ENCODE peak calls at places on chromosomes 4 and X, in six cellular contexts. K is kidney epithelial cell, T is tibial artery, U is NCI-H1105, M is H7, W is mucosa of descending colon. O is an unnamed sample.

GRCh38 chr4:38179690-38180299 is 219.6 kb downstream of the PTTG2 start:
- DNase-seq in T (peak; percentile 73), M (peak; percentile 81), K (peak; percentile 79), W (peak; percentile 69), U (peak; percentile 31), O (peak; percentile 79)

GRCh38 chr4:54986095-54986846 is 139.1 kb downstream of the KDR start:
- DNase-seq in T (no peak), K (no peak), U (no peak), M (peak; percentile 48), W (no peak), O (no peak)

GRCh38 chrX:68829594-68830485 is 1.0 kb downstream of the EFNB1 start:
- DNase-seq in K (no peak), T (no peak), W (peak; percentile 57), U (no peak), M (peak; percentile 61), O (no peak)

GRCh38 chr4:163548481-163549243 is 54.2 kb downstream of the TMA16 start:
- DNase-seq in T (no peak), W (no peak), M (peak; percentile 46), K (peak; percentile 16), U (no peak), O (peak; percentile 65)

GRCh38 chr4:1784789-1785591 is 8.1 kb upstream of the FGFR3 start:
- DNase-seq in W (no peak), M (no peak), U (no peak), T (no peak), K (no peak), O (no peak)

GRCh38 chr4:7788687-7789425 is 150.8 kb downstream of the AFAP1 start:
- DNase-seq in T (peak; percentile 87), U (no peak), W (no peak), K (no peak), M (no peak), O (no peak)

GRCh38 chr4:183284229-183284628 is 35.8 kb downstream of the CLDN22 start:
- DNase-seq in M (no peak), W (no peak), K (no peak), T (no peak), U (no peak), O (no peak)

GRCh38 chr4:52260507-52261302 is 209.6 kb downstream of the SPATA18 start:
- DNase-seq in U (no peak), W (no peak), T (no peak), M (no peak), K (no peak), O (no peak)

GRCh38 chr4:109294006-109294405 is 8.5 kb downstream of the COL25A1 start:
- DNase-seq in K (no peak), M (peak; percentile 45), T (no peak), U (no peak), W (no peak), O (peak; percentile 64)

GRCh38 chr4:183936574-183937335 is 31.6 kb downstream of the STOX2 start:
- DNase-seq in K (no peak), W (no peak), T (no peak), U (no peak), M (no peak), O (no peak)

GRCh38 chrX:39859991-39860861 is 237.5 kb downstream of the BCOR start:
- DNase-seq in K (peak; percentile 28), W (peak; percentile 60), T (no peak), U (no peak), M (peak; percentile 79), O (peak; percentile 90)

GRCh38 chr4:75895744-75896314 is 6.4 kb downstream of the PPEF2 start:
- DNase-seq in U (no peak), T (no peak), M (peak; percentile 54), W (no peak), K (no peak), O (peak; percentile 53)

GRCh38 chr4:53234669-53235068 is 131.2 kb downstream of the SCFD2 start:
- DNase-seq in M (no peak), U (no peak), K (no peak), T (no peak), W (no peak), O (no peak)

GRCh38 chrX:96987228-96987627 is 103.5 kb downstream of the RPA4 start:
- DNase-seq in W (no peak), T (no peak), U (no peak), K (no peak), M (no peak), O (no peak)

GRCh38 chr4:39699676-39700409 is 1.9 kb downstream of the UBE2K start:
- DNase-seq in W (no peak), K (no peak), U (no peak), M (no peak), T (no peak), O (no peak)

GRCh38 chr4:20618010-20618409 is 82.2 kb upstream of the PACRGL start:
- DNase-seq in W (no peak), U (no peak), K (no peak), M (no peak), T (no peak), O (no peak)

GRCh38 chr4:119103263-119103662 is 32.4 kb upstream of the MYOZ2 start:
- DNase-seq in U (no peak), T (peak; percentile 71), K (peak; percentile 99), W (peak; percentile 61), M (no peak), O (no peak)

GRCh38 chr4:15659768-15660394 is 4.7 kb upstream of the FBXL5 start:
- DNase-seq in M (no peak), U (no peak), T (no peak), W (no peak), K (no peak), O (no peak)

GRCh38 chr4:89161841-89162240 is 50.5 kb downstream of the TIGD2 start:
- DNase-seq in T (no peak), U (no peak), K (no peak), W (no peak), M (no peak), O (no peak)

O was measured in GM12865.